ENCODE peak calls at places on chromosomes 7 and 10, in ten cellular contexts. W is HAP-1; J is astrocyte of the spinal cord; A is GM23338; G is fibroblast of lung; U is fibroblast of the aortic adventitia; I is HepG2; E is brain microvascular endothelial cell; S is naive thymus-derived CD4-positive, alpha-beta T cell; R is IMR-90. O is an unnamed sample.

GRCh38 chr10:116538992-116539391 is 6.7 kb upstream of the PNLIP start:
- DNase-seq in I (no peak), G (no peak), E (no peak), J (no peak), W (no peak), U (no peak), R (no peak), A (no peak), S (no peak), O (no peak)

GRCh38 chr7:144713850-144714249 is 122.0 kb downstream of the TPK1 start:
- DNase-seq in R (no peak), G (no peak), W (no peak), E (no peak), A (peak), J (no peak), S (no peak), I (no peak), U (no peak), O (no peak)

GRCh38 chr10:47053399-47053798 is 142.2 kb downstream of the PTPN20 start:
- DNase-seq in S (no peak), J (no peak), A (no peak), R (no peak), I (no peak), U (no peak), W (no peak), G (no peak), E (no peak), O (no peak)

GRCh38 chr10:14126697-14127440 is 203.9 kb downstream of the FRMD4A start:
- DNase-seq in W (no peak), R (peak), S (no peak), I (no peak), A (no peak), E (peak), G (peak), U (peak), J (peak), O (no peak)

GRCh38 chr10:3173173-3173878 is 744 bp upstream of the PITRM1 start:
- DNase-seq in S (no peak), G (no peak), R (no peak), E (no peak), J (no peak), W (no peak), A (peak), U (no peak), I (no peak), O (no peak)

GRCh38 chr10:112269266-112269665 is 13.9 kb upstream of the TECTB start:
- DNase-seq in R (peak), U (peak), E (no peak), J (no peak), W (no peak), S (no peak), A (no peak), I (no peak), G (peak), O (no peak)

GRCh38 chr7:452230-452751 is 67.4 kb downstream of the PDGFA start:
- DNase-seq in G (peak), S (no peak), J (peak), U (peak), R (peak), W (no peak), A (peak), I (no peak), E (peak), O (no peak)

GRCh38 chr7:43761919-43762318 is 3.4 kb downstream of the BLVRA start:
- DNase-seq in E (no peak), R (peak), U (no peak), G (peak), W (no peak), I (no peak), S (no peak), J (no peak), A (no peak), O (no peak)

GRCh38 chr10:44458671-44459403 is 73.9 kb upstream of the CXCL12 start:
- DNase-seq in I (no peak), G (no peak), S (no peak), W (no peak), J (no peak), R (no peak), A (no peak), U (no peak), E (no peak), O (no peak)

GRCh38 chr7:139775829-139776266 is 1.9 kb downstream of the HIPK2 start:
- DNase-seq in S (peak), G (peak), J (peak), E (peak), U (peak), A (peak), W (peak), I (peak), R (peak), O (peak)

GRCh38 chr7:127447326-127447945 is 54.9 kb upstream of the ZNF800 start:
- DNase-seq in E (peak), W (peak), R (peak), I (peak), G (peak), J (peak), U (peak), S (peak), A (peak), O (peak)

GRCh38 chr10:67924136-67924535 is 39.7 kb downstream of the SIRT1 start:
- DNase-seq in J (no peak), R (no peak), I (no peak), W (no peak), A (no peak), E (no peak), U (no peak), S (no peak), G (no peak), O (no peak)
- H3K4me3 ChIP-seq in J (no peak), R (no peak), I (no peak), W (no peak), A (no peak), E (no peak), U (no peak), S (no peak), G (no peak), O (no peak)

GRCh38 chr7:3300651-3301471 is at the start of gene SDK1:
- DNase-seq in U (peak), I (peak), W (peak), E (peak), R (peak), S (peak), G (peak), J (peak), A (peak), O (peak)
- H3K4me3 ChIP-seq in U (peak), I (peak), W (peak), E (peak), R (peak), S (peak), G (peak), J (peak), A (peak), O (peak)

GRCh38 chr7:16881809-16882208 is at the start of gene AGR3:
- DNase-seq in R (no peak), J (no peak), W (no peak), S (no peak), U (no peak), E (no peak), G (no peak), I (no peak), A (no peak), O (no peak)

GRCh38 chr7:16883918-16884317 is 2.1 kb upstream of the AGR3 start:
- DNase-seq in G (no peak), W (no peak), A (no peak), I (no peak), S (no peak), E (no peak), U (no peak), J (no peak), R (no peak), O (no peak)

GRCh38 chr7:16880469-16881034 is 1.2 kb downstream of the AGR3 start:
- DNase-seq in R (no peak), J (no peak), G (no peak), U (no peak), I (no peak), A (no peak), S (no peak), E (no peak), W (no peak), O (no peak)
- H3K4me3 ChIP-seq in R (no peak), J (no peak), G (no peak), U (no peak), I (no peak), A (no peak), S (no peak), E (no peak), W (no peak), O (no peak)

GRCh38 chr10:122494173-122494820 is 32.9 kb downstream of the HTRA1 start:
- DNase-seq in U (no peak), S (no peak), E (no peak), G (no peak), J (no peak), W (no peak), I (no peak), R (no peak), A (no peak), O (no peak)
- H3K4me3 ChIP-seq in U (no peak), S (no peak), E (peak), G (no peak), J (no peak), W (no peak), I (no peak), R (no peak), A (no peak), O (no peak)

GRCh38 chr7:29565186-29565540 is 1.5 kb downstream of the PRR15 start:
- DNase-seq in A (peak), E (no peak), J (peak), I (no peak), W (no peak), G (peak), S (no peak), U (peak), R (peak), O (no peak)

GRCh38 chr7:29565634-29565981 is 2.0 kb downstream of the PRR15 start:
- DNase-seq in R (no peak), J (no peak), E (no peak), A (no peak), S (no peak), I (no peak), U (no peak), G (no peak), W (no peak), O (no peak)

GRCh38 chr7:29563590-29564454 is at the start of gene PRR15:
- DNase-seq in J (peak), W (peak), A (peak), R (no peak), E (peak), S (no peak), U (peak), G (no peak), I (peak), O (no peak)

GRCh38 chr7:29565982-29566746 is 2.5 kb downstream of the PRR15 start:
- DNase-seq in W (no peak), R (no peak), E (no peak), J (no peak), U (no peak), I (no peak), S (no peak), G (no peak), A (peak), O (no peak)

DNA sequence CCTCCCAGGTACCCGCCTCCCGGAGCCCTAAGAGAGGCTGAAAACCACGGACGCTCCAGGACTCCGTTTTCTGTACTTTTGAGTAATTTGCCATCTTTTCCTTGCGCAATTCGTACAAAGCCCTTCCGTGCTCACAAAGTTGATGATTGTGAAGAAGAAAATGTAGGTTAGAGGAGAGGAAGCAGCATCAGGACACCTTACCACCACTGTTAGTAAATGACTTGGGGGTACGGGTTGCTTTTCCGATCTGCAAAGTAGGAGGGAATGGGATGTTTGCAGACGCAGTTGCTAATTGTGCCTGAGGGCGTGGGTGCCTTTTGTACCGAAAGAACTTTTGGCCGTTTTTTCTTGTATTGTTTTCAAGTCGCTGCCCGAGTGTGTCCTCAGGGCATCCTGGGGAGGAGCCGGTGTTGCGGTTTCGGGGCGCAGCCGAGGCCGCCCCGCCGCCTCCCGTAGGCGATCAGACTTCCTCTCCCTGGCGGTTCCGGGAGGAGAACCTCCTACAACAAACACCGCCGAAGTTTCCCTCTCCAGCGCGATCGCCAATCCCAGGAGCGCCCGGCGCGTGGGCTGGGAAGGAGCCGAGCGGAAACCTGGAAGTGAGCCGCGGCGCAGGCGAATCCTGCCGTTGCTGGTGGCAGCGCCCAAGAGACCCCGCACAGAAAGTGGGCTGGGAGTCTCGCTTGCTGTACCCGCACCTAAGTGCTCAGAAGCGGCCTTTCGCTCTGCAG is 985 bp downstream of the PRR15 start:
- DNase-seq in G (peak), A (peak), U (peak), W (peak), E (peak), S (no peak), R (peak), I (peak), J (peak), O (no peak)
- H3K4me3 ChIP-seq in G (peak), A (peak), U (peak), W (peak), E (peak), S (no peak), R (peak), I (peak), J (peak), O (no peak)

GRCh38 chr7:25856056-25856780 is 295.8 kb upstream of the NFE2L3 start:
- DNase-seq in U (peak), G (peak), S (no peak), A (peak), E (no peak), J (peak), I (no peak), R (peak), W (peak), O (no peak)
- H3K4me3 ChIP-seq in U (peak), G (peak), S (peak), A (peak), E (peak), J (peak), I (peak), R (peak), W (peak), O (no peak)

GRCh38 chr10:30782543-30783461 is 153.2 kb upstream of the LYZL2 start:
- DNase-seq in G (peak), E (no peak), R (peak), J (peak), I (no peak), S (no peak), U (peak), W (no peak), A (no peak), O (no peak)
- H3K4me3 ChIP-seq in G (no peak), E (no peak), R (no peak), J (no peak), I (no peak), S (no peak), U (no peak), W (no peak), A (no peak), O (no peak)

GRCh38 chr10:32174349-32174893 is 118.2 kb upstream of the KIF5B start:
- DNase-seq in W (no peak), A (no peak), J (no peak), U (no peak), I (no peak), E (no peak), R (no peak), S (no peak), G (no peak), O (no peak)

GRCh38 chr10:32180354-32181280 is 124.4 kb upstream of the KIF5B start:
- DNase-seq in J (no peak), A (no peak), G (no peak), E (no peak), S (no peak), U (no peak), I (no peak), R (no peak), W (no peak), O (no peak)

GRCh38 chr10:32182476-32182875 is 126.3 kb upstream of the KIF5B start:
- DNase-seq in S (no peak), E (no peak), W (no peak), A (no peak), R (no peak), J (no peak), U (no peak), G (no peak), I (no peak), O (no peak)

GRCh38 chr10:32175629-32176028 is 119.4 kb upstream of the KIF5B start:
- DNase-seq in U (no peak), R (no peak), G (no peak), I (no peak), J (no peak), A (no peak), S (no peak), E (no peak), W (no peak), O (no peak)

DNA sequence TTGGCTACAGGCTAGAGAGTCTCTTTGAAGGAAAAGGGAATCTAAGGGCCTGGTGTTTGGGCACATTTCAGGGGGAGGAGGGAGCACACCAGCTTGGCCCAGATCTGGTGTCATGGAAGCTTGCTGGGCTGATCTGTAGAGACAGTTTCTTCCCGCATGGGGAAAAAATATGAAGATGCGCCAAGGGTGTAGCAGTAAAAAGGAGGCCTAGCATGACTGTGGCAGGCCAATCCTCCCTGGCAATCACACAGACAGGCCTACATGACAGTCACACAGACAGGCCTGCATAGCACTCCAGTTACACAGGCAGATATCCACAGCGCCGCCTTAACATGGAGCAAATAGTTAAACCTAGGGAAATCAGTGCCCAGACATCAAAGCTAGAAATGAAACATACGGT is 123.6 kb upstream of the KIF5B start:
- DNase-seq in W (no peak), U (no peak), A (no peak), I (no peak), R (no peak), S (no peak), E (no peak), J (no peak), G (no peak), O (no peak)
- H3K4me3 ChIP-seq in W (no peak), U (no peak), A (no peak), I (no peak), R (no peak), S (no peak), E (no peak), J (no peak), G (no peak), O (no peak)

GRCh38 chr7:151018421-151019129 is 5.7 kb downstream of the ATG9B start:
- DNase-seq in U (no peak), E (no peak), R (no peak), S (no peak), I (no peak), G (no peak), W (no peak), A (peak), J (peak), O (peak)
- H3K4me3 ChIP-seq in U (peak), E (peak), R (peak), S (peak), I (peak), G (no peak), W (peak), A (peak), J (no peak), O (peak)

O was measured in CD4-positive, alpha-beta memory T cell.